ENCODE peak calls at places on chromosomes 1 and 21, in seven cellular contexts. I, C, J, N, B, Y and O are unnamed samples. For H3K4me1, the result is how much of the 10 kb centered on the place peaks cover.

GRCh38 chr1:55363261-55363660 is 148.1 kb upstream of the USP24 start:
- DNase-seq in I (no peak), C (no peak), J (no peak), Y (no peak), N (no peak), B (peak), O (no peak)

GRCh38 chr1:116491985-116492811 is 78.6 kb downstream of the CD58 start:
- DNase-seq in I (no peak), J (no peak), N (peak), Y (no peak), B (no peak), C (no peak), O (no peak)

GRCh38 chr1:204503122-204503912 is 8.7 kb upstream of the PIK3C2B start:
- DNase-seq in B (peak), N (peak), Y (no peak), I (no peak), C (peak), J (peak), O (no peak)

GRCh38 chr1:7871136-7871535 is 18.3 kb upstream of the UTS2 start:
- DNase-seq in B (no peak), Y (no peak), I (no peak), C (no peak), J (no peak), N (no peak), O (no peak)

GRCh38 chr1:110218739-110219138 is 8.6 kb downstream of the KCNC4 start:
- DNase-seq in I (no peak), C (peak), Y (no peak), B (no peak), J (peak), N (no peak), O (no peak)

GRCh38 chr1:154137888-154138287 is 17.0 kb downstream of the NUP210L start:
- DNase-seq in B (no peak), C (no peak), Y (no peak), N (no peak), J (no peak), I (no peak), O (no peak)

GRCh38 chr21:31442339-31442738 is 98.3 kb upstream of the TIAM1 start:
- DNase-seq in Y (no peak), C (no peak), B (no peak), I (no peak), J (no peak), N (peak), O (no peak)

GRCh38 chr1:187551061-187551460 is 722.3 kb downstream of the PLA2G4A start:
- DNase-seq in B (no peak), Y (no peak), I (no peak), N (no peak), J (peak), C (no peak), O (no peak)

GRCh38 chr1:66769512-66770229 is 17.4 kb downstream of the DYNLT5 start:
- DNase-seq in N (no peak), I (no peak), B (no peak), J (no peak), C (no peak), Y (no peak), O (no peak)

GRCh38 chr1:178101654-178102053 is 7.8 kb downstream of the RASAL2 start:
- DNase-seq in B (peak), Y (no peak), I (no peak), J (no peak), N (no peak), C (peak), O (no peak)

GRCh38 chr1:66353207-66353606 is 180.7 kb upstream of the SGIP1 start:
- DNase-seq in C (no peak), B (no peak), I (no peak), Y (no peak), N (no peak), J (peak), O (no peak)

GRCh38 chr1:29412591-29412990 is 176.3 kb downstream of the PTPRU start:
- DNase-seq in B (no peak), N (no peak), J (no peak), C (no peak), Y (no peak), I (no peak), O (no peak)

GRCh38 chr1:9629445-9630201 is 21.9 kb upstream of the PIK3CD start:
- DNase-seq in Y (peak), C (no peak), J (no peak), I (no peak), B (no peak), N (no peak), O (no peak)

GRCh38 chr1:78667939-78668338 is 18.3 kb downstream of the IFI44 start:
- DNase-seq in B (no peak), C (no peak), Y (no peak), J (no peak), N (no peak), I (no peak), O (no peak)

GRCh38 chr1:87279201-87279860 is 49.3 kb upstream of the LMO4 start:
- DNase-seq in B (no peak), I (no peak), J (no peak), C (no peak), Y (peak), N (no peak), O (no peak)

GRCh38 chr1:8742022-8742924 is 75.2 kb downstream of the RERE start:
- DNase-seq in C (no peak), I (no peak), N (peak), Y (no peak), B (no peak), J (no peak), O (no peak)

GRCh38 chr1:192577145-192578140 is 1.9 kb downstream of the RGS1 start:
- DNase-seq in Y (no peak), C (no peak), B (no peak), I (no peak), N (no peak), J (no peak), O (no peak)

GRCh38 chr1:87045757-87046422 is 131.5 kb downstream of the HS2ST1 start:
- DNase-seq in I (no peak), C (no peak), Y (no peak), J (no peak), N (no peak), B (no peak), O (no peak)

GRCh38 chr21:44498965-44499560 is 40.9 kb downstream of the KRTAP10-1 start:
- DNase-seq in B (no peak), J (no peak), Y (no peak), I (no peak), N (no peak), C (no peak), O (peak)

GRCh38 chr21:41217656-41218380 is 49.9 kb downstream of the BACE2 start:
- DNase-seq in J (no peak), C (peak), Y (peak), N (no peak), B (peak), I (peak), O (no peak)

GRCh38 chr1:77550135-77550534 is 132.3 kb downstream of the ZZZ3 start:
- DNase-seq in I (no peak), Y (no peak), B (no peak), J (no peak), N (no peak), C (no peak), O (no peak)

GRCh38 chr1:40264354-40264781 is 6.3 kb downstream of the ZMPSTE24 start:
- DNase-seq in N (no peak), J (no peak), C (no peak), I (no peak), B (no peak), Y (no peak), O (no peak)

GRCh38 chr1:17016317-17016661 is 4.6 kb upstream of the ATP13A2 start:
- DNase-seq in N (peak), I (no peak), Y (no peak), C (no peak), J (peak), B (peak), O (no peak)

DNA sequence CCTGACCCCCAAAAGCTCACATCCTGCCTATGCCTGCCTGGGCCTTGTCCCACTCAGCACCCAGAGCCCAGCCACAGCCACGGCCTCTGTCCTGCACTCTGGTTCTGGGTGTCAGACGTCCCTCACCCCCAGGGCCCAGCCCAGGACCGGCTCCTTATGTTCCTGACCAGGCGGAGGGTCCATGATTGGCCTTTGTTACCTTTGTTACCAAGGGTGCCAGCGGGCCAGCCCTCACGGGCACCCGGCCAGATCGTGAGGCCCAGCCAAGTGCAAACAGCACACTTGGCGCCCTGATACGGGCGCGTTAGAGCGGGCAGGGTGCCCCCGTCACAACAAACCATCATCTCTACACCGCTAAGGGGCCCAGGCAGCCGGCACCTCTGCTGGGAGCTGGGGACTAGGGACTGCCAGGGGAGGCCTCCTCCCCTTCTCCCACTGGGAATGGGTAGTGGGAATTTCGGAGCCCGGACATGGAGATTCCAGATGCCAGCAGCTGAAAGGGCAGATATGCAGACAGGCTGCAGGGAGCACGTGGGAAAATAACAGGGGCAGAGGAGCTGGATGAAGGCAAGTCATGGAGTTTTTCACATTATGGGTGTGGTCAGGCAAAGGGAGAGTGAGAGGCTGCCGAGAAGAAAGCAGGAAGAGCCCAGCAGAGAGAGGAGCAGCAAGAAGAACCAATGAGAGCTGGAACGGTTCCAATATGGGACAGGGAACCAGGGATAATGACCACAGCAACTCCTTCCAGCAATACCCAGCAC is 22.1 kb downstream of the HSPG2 start:
- DNase-seq in B (peak), Y (peak), J (no peak), N (no peak), C (no peak), I (peak), O (peak)
- H3K4me1 ChIP-seq in B (under half), Y (half or more), J (under half), N (under half), C (under half), I (half or more), O (under half)

GRCh38 chr1:164614316-164614715 is 55.3 kb downstream of the PBX1 start:
- DNase-seq in I (no peak), N (no peak), J (no peak), B (no peak), Y (no peak), C (no peak), O (no peak)

GRCh38 chr1:164610528-164611222 is 51.7 kb downstream of the PBX1 start:
- DNase-seq in C (no peak), I (no peak), B (no peak), Y (no peak), J (no peak), N (no peak), O (no peak)

GRCh38 chr1:164611754-164612642 is 53.0 kb downstream of the PBX1 start:
- DNase-seq in I (peak), C (peak), N (peak), Y (no peak), J (peak), B (peak), O (peak)

GRCh38 chr1:164609084-164609483 is 50.1 kb downstream of the PBX1 start:
- DNase-seq in J (no peak), Y (no peak), N (no peak), B (no peak), I (no peak), C (no peak), O (no peak)

DNA sequence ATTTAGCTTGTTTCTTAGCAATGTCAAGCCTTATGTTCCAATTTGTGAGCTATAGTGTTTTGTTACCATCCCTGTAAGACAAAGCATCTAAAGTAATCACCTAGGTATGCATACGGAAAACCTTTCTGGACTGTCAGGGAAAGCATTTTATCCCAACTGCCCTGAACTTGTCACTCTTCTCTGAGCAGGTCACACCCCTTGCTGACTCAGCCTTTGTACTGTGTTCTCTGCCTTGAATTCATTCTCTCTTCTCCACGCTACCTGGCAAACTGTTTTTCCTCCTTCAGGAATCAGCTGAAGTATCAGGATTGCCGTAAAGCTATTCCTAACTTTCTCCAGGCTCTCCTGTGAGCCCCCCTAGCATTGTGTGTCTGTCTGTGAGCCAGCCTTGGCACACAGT is 54.2 kb downstream of the PBX1 start:
- DNase-seq in I (no peak), J (peak), Y (no peak), C (peak), B (peak), N (peak), O (peak)
- H3K27ac ChIP-seq in I (peak), J (no peak), Y (peak), C (peak), B (no peak), N (peak), O (peak)

DNA sequence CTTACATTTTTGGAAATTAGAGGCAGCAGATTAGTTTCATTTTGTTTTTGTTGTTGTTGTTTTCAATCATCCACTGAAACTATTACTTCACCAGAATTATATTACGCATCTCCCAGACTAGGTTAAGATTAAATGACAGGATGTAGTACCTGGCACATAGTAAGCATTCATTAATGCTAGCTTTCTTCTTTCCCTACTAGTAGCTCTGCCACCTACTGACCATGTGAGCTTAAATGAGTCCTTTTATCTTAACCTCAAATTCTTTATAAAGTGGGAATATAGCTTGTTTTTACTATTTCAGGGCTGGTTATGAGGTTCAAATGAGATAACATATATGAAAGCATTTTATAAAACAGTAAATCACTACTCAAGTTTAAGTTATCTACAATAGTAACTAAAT is 10.2 kb upstream of the ASPM start:
- DNase-seq in Y (no peak), N (no peak), C (no peak), B (peak), J (peak), I (no peak), O (no peak)
- TF ChIP-seq CTCF in Y (no peak), N (peak), C (peak), B (peak), J (peak), I (no peak), O (no peak)

GRCh38 chr1:27599605-27600499 is 4.1 kb downstream of the AHDC1 start:
- DNase-seq in J (peak), Y (no peak), B (no peak), N (peak), C (peak), I (no peak), O (no peak)
- H3K4me1 ChIP-seq in J (half or more), Y (half or more), B (under half), N (under half), C (half or more), I (half or more), O (under half)

DNA sequence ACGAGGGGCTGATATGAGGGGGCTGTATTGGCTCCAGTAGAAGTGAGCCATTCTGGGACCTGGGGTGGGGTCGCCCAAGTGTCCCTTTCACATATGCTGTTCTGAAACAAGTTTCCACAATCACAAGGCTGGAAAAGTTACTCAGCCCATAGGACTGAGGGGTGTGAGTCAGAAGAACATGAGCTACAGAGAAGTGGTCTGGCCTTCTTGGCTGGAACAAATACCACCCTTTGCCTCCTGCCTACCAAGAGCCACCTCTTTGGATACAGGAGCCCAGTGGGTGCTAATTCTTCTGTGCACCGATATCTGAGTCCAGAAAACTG is 42.4 kb downstream of the MEF2D start:
- DNase-seq in N (peak), C (no peak), I (no peak), B (peak), J (no peak), Y (no peak), O (no peak)
- H3K27ac ChIP-seq in N (no peak), C (peak), I (peak), B (no peak), J (no peak), Y (peak), O (peak)